ENCODE peak calls at places on chromosomes 3 and 15, in six cellular contexts. One of them, this sample, is unnamed.

GRCh38 chr3:52891164-52891563 is 6.2 kb downstream of the STIMATE start:
- DNase-seq in GM12891: no peak
- DNase-seq in HepG2: no peak
- DNase-seq in K562: no peak
- DNase-seq in H1: no peak
- DNase-seq in GM12878: no peak
- DNase-seq in this sample: no peak

GRCh38 chr3:22542311-22542710 is 660.8 kb upstream of the UBE2E2 start:
- DNase-seq in GM12891: no peak
- DNase-seq in HepG2: no peak
- DNase-seq in K562: no peak
- DNase-seq in H1: no peak
- DNase-seq in GM12878: no peak
- DNase-seq in this sample: no peak

GRCh38 chr3:141410861-141411771 is 42.8 kb downstream of the ZBTB38 start:
- DNase-seq in GM12891: no peak
- DNase-seq in HepG2: no peak
- DNase-seq in K562: no peak
- DNase-seq in H1: no peak
- DNase-seq in GM12878: no peak
- DNase-seq in this sample: no peak

GRCh38 chr3:183975981-183976662 is 41.6 kb downstream of the ABCC5 start:
- DNase-seq in GM12891: no peak
- DNase-seq in HepG2: no peak
- DNase-seq in K562: peak; percentile 35
- DNase-seq in H1: no peak
- DNase-seq in GM12878: no peak
- DNase-seq in this sample: no peak

GRCh38 chr15:68538291-68538690 is 40.5 kb upstream of the CORO2B start:
- DNase-seq in GM12891: no peak
- DNase-seq in HepG2: no peak
- DNase-seq in K562: no peak
- DNase-seq in H1: no peak
- DNase-seq in GM12878: no peak
- DNase-seq in this sample: no peak

GRCh38 chr3:48877671-48878070 is 21.0 kb downstream of the SLC25A20 start:
- DNase-seq in GM12891: no peak
- DNase-seq in HepG2: no peak
- DNase-seq in K562: no peak
- DNase-seq in H1: no peak
- DNase-seq in GM12878: no peak
- DNase-seq in this sample: no peak

GRCh38 chr15:90054618-90055097 is 47.6 kb downstream of the IDH2 start:
- DNase-seq in GM12891: no peak
- DNase-seq in HepG2: peak; percentile 90
- DNase-seq in K562: no peak
- DNase-seq in H1: no peak
- DNase-seq in GM12878: no peak
- DNase-seq in this sample: no peak

GRCh38 chr3:100411091-100411982 is 10.0 kb downstream of the LNP1 start:
- DNase-seq in GM12891: no peak
- DNase-seq in HepG2: peak; percentile 64
- DNase-seq in K562: no peak
- DNase-seq in H1: no peak
- DNase-seq in GM12878: no peak
- DNase-seq in this sample: no peak

GRCh38 chr15:89307791-89308190 is 26.8 kb downstream of the POLG start:
- DNase-seq in GM12891: no peak
- DNase-seq in HepG2: no peak
- DNase-seq in K562: no peak
- DNase-seq in H1: no peak
- DNase-seq in GM12878: no peak
- DNase-seq in this sample: no peak

GRCh38 chr15:71048913-71049675 is 66.2 kb upstream of the THSD4 start:
- DNase-seq in GM12891: no peak
- DNase-seq in HepG2: no peak
- DNase-seq in K562: no peak
- DNase-seq in H1: no peak
- DNase-seq in GM12878: no peak
- DNase-seq in this sample: no peak

GRCh38 chr3:62688812-62689211 is 186.4 kb downstream of the CADPS start:
- DNase-seq in GM12891: no peak
- DNase-seq in HepG2: no peak
- DNase-seq in K562: no peak
- DNase-seq in H1: no peak
- DNase-seq in GM12878: no peak
- DNase-seq in this sample: no peak

GRCh38 chr3:148681080-148681479 is 16.6 kb upstream of the AGTR1 start:
- DNase-seq in GM12891: no peak
- DNase-seq in HepG2: no peak
- DNase-seq in K562: no peak
- DNase-seq in H1: no peak
- DNase-seq in GM12878: no peak
- DNase-seq in this sample: no peak

DNA sequence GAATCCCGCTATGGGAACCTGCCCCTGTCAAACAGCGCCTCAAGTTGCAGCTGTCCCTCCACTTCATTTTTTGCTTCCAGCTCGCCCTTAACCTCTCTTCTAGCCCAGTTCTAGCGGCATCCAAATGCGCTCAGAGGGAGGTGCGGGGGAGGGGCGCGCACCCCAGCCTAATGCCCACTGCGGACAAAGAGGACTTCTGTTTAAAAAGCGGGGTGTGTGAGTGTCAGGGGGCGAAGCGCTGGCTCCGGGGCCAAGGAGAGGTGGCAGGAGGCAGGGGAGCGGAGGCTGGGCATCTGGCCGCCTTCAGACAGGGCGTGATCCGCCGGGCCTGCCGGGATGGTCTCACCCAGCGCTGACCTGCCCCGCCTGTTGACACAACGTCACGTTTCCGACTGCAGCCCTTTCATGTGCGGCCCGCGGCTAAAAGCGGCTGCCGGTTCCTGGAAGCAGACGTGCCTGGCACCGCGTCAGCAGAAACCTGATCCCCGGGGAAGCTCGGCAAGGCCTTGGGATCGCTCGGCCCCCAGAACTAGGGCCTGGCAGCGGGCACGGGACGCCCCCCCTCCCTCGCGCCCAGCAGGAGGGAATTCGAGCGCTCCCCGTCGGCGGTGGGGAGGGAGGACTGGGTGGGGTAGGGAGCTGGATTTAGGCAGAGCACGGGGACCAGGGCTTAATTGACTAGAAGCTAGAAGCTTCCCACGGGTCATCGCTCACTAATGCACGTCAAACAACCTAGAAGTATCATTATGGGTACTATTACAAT is 7.6 kb downstream of the BHLHE40 start:
- DNase-seq in GM12891: peak; percentile 48
- DNase-seq in HepG2: peak; percentile 94
- DNase-seq in K562: peak; percentile 61
- DNase-seq in H1: peak; percentile 90
- DNase-seq in GM12878: no peak
- DNase-seq in this sample: peak; percentile 68
- TF ChIP-seq POLR2A in GM12891: no peak
- TF ChIP-seq POLR2A in HepG2: peak; percentile 16
- TF ChIP-seq POLR2A in K562: peak; percentile 78
- TF ChIP-seq POLR2A in H1: no peak
- TF ChIP-seq POLR2A in GM12878: peak; percentile 92
- TF ChIP-seq POLR2A in this sample: peak; percentile 78

GRCh38 chr3:72329354-72329753 is 518.9 kb downstream of the SHQ1 start:
- DNase-seq in GM12891: no peak
- DNase-seq in HepG2: no peak
- DNase-seq in K562: no peak
- DNase-seq in H1: no peak
- DNase-seq in GM12878: no peak
- DNase-seq in this sample: no peak
- TF ChIP-seq POLR2AphosphoS5 in GM12891: no peak
- TF ChIP-seq POLR2AphosphoS5 in HepG2: no peak
- TF ChIP-seq POLR2AphosphoS5 in K562: no peak
- TF ChIP-seq POLR2AphosphoS5 in H1: no peak
- TF ChIP-seq POLR2AphosphoS5 in GM12878: no peak
- TF ChIP-seq POLR2AphosphoS5 in this sample: no peak

DNA sequence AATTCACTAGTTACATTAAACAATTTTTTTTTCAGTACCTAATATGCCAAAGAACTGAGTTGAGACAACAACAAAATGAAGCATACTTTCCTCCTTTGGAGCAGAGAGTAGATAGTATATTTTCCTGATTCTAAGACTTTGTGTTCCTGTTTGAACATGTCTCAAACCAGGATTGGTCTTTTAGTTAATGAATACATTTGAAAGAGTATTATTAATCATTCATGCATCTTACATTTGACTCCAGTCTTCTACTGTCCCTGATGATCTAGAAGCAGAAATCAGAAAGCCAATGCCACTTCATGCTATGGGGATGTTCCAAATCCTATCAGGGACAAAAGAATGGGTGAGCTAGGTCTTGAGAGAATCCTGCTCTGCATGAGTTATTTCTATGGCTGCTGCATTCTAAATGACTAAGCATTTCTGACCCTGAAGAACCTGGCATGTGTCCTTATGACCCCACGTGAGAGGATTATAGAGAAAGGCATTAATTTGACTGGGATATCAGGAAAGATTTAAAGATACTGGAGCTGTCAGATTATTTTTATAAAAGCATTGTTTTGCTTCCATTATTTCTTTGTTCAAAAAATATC is 32.9 kb upstream of the MBNL1 start:
- DNase-seq in GM12891: no peak
- DNase-seq in HepG2: peak; percentile 8
- DNase-seq in K562: peak; percentile 31
- DNase-seq in H1: no peak
- DNase-seq in GM12878: no peak
- DNase-seq in this sample: no peak
- TF ChIP-seq TAF1 in GM12891: no peak
- TF ChIP-seq TAF1 in HepG2: no peak
- TF ChIP-seq TAF1 in K562: peak; percentile 82
- TF ChIP-seq TAF1 in H1: no peak
- TF ChIP-seq TAF1 in GM12878: no peak
- TF ChIP-seq TAF1 in this sample: no peak

DNA sequence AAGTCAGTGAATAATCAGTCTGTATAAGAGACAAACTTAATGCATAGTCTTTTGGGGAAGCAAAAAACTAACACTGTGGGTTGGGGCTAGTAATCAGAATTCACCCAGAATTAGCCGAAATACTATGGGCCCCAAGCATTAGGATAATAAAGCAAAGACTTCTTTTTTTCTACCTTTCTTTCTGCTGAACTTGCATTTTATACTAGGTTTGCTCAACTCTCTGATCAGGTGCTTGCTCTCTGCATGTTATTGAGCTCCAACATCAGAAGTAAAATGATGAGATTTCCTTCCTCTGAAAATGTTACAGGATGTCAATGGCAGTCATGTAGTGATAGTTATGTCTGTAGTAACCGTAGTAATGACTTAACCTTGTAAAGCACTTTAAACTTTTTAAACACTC is 216.6 kb downstream of the KCNMB2 start:
- DNase-seq in GM12891: no peak
- DNase-seq in HepG2: no peak
- DNase-seq in K562: no peak
- DNase-seq in H1: no peak
- DNase-seq in GM12878: no peak
- DNase-seq in this sample: no peak
- TF ChIP-seq POLR2A in GM12891: no peak
- TF ChIP-seq POLR2A in HepG2: no peak
- TF ChIP-seq POLR2A in K562: no peak
- TF ChIP-seq POLR2A in H1: no peak
- TF ChIP-seq POLR2A in GM12878: no peak
- TF ChIP-seq POLR2A in this sample: no peak

This sample was measured in GM12892.